ENCODE peak calls at places on chromosomes 3 and 15, in four cellular contexts. One of them, this sample, is unnamed. For H3K4me1 and H3K9me3, the result is how much of the 10 kb centered on the place peaks cover.

GRCh38 chr15:26838742-26839460 is 28.0 kb upstream of the GABRA5 start:
- DNase-seq in adrenal gland: no peak
- DNase-seq in CD8-positive, alpha-beta T cell: no peak
- DNase-seq in ovary: no peak
- DNase-seq in this sample: peak

GRCh38 chr3:115040673-115041286 is 106.3 kb downstream of the ZBTB20 start:
- DNase-seq in adrenal gland: peak
- DNase-seq in CD8-positive, alpha-beta T cell: peak
- DNase-seq in ovary: peak
- DNase-seq in this sample: peak

GRCh38 chr3:138842483-138843188 is 7.9 kb upstream of the PIK3CB start:
- DNase-seq in adrenal gland: no peak
- DNase-seq in CD8-positive, alpha-beta T cell: no peak
- DNase-seq in ovary: no peak
- DNase-seq in this sample: no peak

GRCh38 chr3:85760342-85760741 is 801.6 kb downstream of the CADM2 start:
- DNase-seq in adrenal gland: no peak
- DNase-seq in CD8-positive, alpha-beta T cell: no peak
- DNase-seq in ovary: no peak
- DNase-seq in this sample: no peak

GRCh38 chr3:14274537-14274936 is 95.9 kb downstream of the LSM3 start:
- DNase-seq in adrenal gland: no peak
- DNase-seq in CD8-positive, alpha-beta T cell: no peak
- DNase-seq in ovary: no peak
- DNase-seq in this sample: peak

GRCh38 chr15:65638107-65638506 is 16.4 kb downstream of the SLC24A1 start:
- DNase-seq in adrenal gland: no peak
- DNase-seq in CD8-positive, alpha-beta T cell: no peak
- DNase-seq in ovary: no peak
- DNase-seq in this sample: no peak

GRCh38 chr15:69783211-69783610 is 314.5 kb downstream of the TLE3 start:
- DNase-seq in adrenal gland: no peak
- DNase-seq in CD8-positive, alpha-beta T cell: no peak
- DNase-seq in ovary: no peak
- DNase-seq in this sample: no peak

GRCh38 chr3:5102532-5102931 is 19.6 kb upstream of the ARL8B start:
- DNase-seq in adrenal gland: no peak
- DNase-seq in CD8-positive, alpha-beta T cell: no peak
- DNase-seq in ovary: no peak
- DNase-seq in this sample: no peak

GRCh38 chr15:81275711-81276417 is 48.1 kb downstream of the STARD5 start:
- DNase-seq in adrenal gland: no peak
- DNase-seq in CD8-positive, alpha-beta T cell: no peak
- DNase-seq in ovary: no peak
- DNase-seq in this sample: no peak

GRCh38 chr3:98573231-98573728 is 20.1 kb downstream of the CPOX start:
- DNase-seq in adrenal gland: no peak
- DNase-seq in CD8-positive, alpha-beta T cell: no peak
- DNase-seq in ovary: no peak
- DNase-seq in this sample: no peak

GRCh38 chr3:50341537-50341936 is 901 bp upstream of the RASSF1 start:
- DNase-seq in adrenal gland: no peak
- DNase-seq in CD8-positive, alpha-beta T cell: no peak
- DNase-seq in ovary: no peak
- DNase-seq in this sample: no peak
- H3K4me1 ChIP-seq in adrenal gland: under half
- H3K4me1 ChIP-seq in CD8-positive, alpha-beta T cell: half or more
- H3K4me1 ChIP-seq in ovary: under half
- H3K4me1 ChIP-seq in this sample: under half

GRCh38 chr3:7484636-7485035 is 623.7 kb downstream of the GRM7 start:
- DNase-seq in adrenal gland: no peak
- DNase-seq in CD8-positive, alpha-beta T cell: no peak
- DNase-seq in ovary: no peak
- DNase-seq in this sample: no peak

GRCh38 chr3:7487763-7488162 is 626.8 kb downstream of the GRM7 start:
- DNase-seq in adrenal gland: no peak
- DNase-seq in CD8-positive, alpha-beta T cell: no peak
- DNase-seq in ovary: no peak
- DNase-seq in this sample: no peak

GRCh38 chr3:7489417-7489816 is 628.5 kb downstream of the GRM7 start:
- DNase-seq in adrenal gland: no peak
- DNase-seq in CD8-positive, alpha-beta T cell: no peak
- DNase-seq in ovary: no peak
- DNase-seq in this sample: no peak
- H3K9me3 ChIP-seq in adrenal gland: under half
- H3K9me3 ChIP-seq in CD8-positive, alpha-beta T cell: under half
- H3K9me3 ChIP-seq in ovary: under half
- H3K9me3 ChIP-seq in this sample: under half

GRCh38 chr3:141454906-141455602 is 31.8 kb upstream of the RASA2 start:
- DNase-seq in adrenal gland: no peak
- DNase-seq in CD8-positive, alpha-beta T cell: no peak
- DNase-seq in ovary: no peak
- DNase-seq in this sample: peak
- H3K4me1 ChIP-seq in adrenal gland: under half
- H3K4me1 ChIP-seq in CD8-positive, alpha-beta T cell: under half
- H3K4me1 ChIP-seq in ovary: under half
- H3K4me1 ChIP-seq in this sample: under half

GRCh38 chr15:34651962-34652725 is 68.7 kb upstream of the GOLGA8B start:
- DNase-seq in adrenal gland: no peak
- DNase-seq in CD8-positive, alpha-beta T cell: no peak
- DNase-seq in ovary: no peak
- DNase-seq in this sample: no peak

GRCh38 chr15:34652726-34653033 is 69.2 kb upstream of the GOLGA8B start:
- DNase-seq in adrenal gland: no peak
- DNase-seq in CD8-positive, alpha-beta T cell: no peak
- DNase-seq in ovary: no peak
- DNase-seq in this sample: no peak

GRCh38 chr15:34647569-34648334 is 64.3 kb upstream of the GOLGA8B start:
- DNase-seq in adrenal gland: no peak
- DNase-seq in CD8-positive, alpha-beta T cell: no peak
- DNase-seq in ovary: no peak
- DNase-seq in this sample: no peak

GRCh38 chr15:34648335-34648631 is 64.8 kb upstream of the GOLGA8B start:
- DNase-seq in adrenal gland: no peak
- DNase-seq in CD8-positive, alpha-beta T cell: no peak
- DNase-seq in ovary: no peak
- DNase-seq in this sample: no peak

GRCh38 chr15:34650177-34650576 is 66.7 kb upstream of the GOLGA8B start:
- DNase-seq in adrenal gland: no peak
- DNase-seq in CD8-positive, alpha-beta T cell: no peak
- DNase-seq in ovary: no peak
- DNase-seq in this sample: no peak
- H3K9me3 ChIP-seq in adrenal gland: under half
- H3K9me3 ChIP-seq in CD8-positive, alpha-beta T cell: under half
- H3K9me3 ChIP-seq in ovary: under half
- H3K9me3 ChIP-seq in this sample: under half

DNA sequence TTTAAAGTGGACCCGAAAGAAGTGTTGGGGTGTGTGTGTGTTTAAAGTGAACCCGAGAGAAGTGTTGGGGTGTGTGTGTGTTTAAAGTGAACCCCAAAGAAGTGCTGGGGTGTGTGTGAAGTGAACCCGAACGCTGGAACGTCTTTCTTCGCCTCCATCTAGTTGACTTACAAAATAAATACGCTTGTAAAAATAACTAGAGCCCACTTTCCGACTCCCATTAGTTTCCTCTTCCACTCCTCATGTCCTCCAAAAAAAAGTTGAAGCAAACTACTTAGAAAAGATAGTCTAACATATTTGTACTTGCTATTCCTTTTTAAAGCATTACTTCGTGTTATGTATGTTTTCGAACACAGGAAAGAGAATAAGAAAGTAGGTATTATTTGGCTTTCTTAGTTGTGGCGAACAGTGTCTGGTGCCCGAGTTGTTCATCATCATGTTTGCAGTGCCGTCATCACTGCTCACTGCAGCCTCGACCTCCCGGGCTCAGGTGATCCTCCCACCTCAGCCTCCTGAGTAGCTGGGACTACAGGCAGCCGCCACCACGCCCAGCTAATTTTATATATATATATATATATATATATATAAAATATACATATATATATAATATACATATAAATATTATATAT is 1.1 kb downstream of the LRCH3 start:
- DNase-seq in adrenal gland: no peak
- DNase-seq in CD8-positive, alpha-beta T cell: no peak
- DNase-seq in ovary: no peak
- DNase-seq in this sample: no peak
- H3K4me1 ChIP-seq in adrenal gland: under half
- H3K4me1 ChIP-seq in CD8-positive, alpha-beta T cell: under half
- H3K4me1 ChIP-seq in ovary: under half
- H3K4me1 ChIP-seq in this sample: under half

This sample was measured in HAP-1.